ENCODE peak calls at places on chromosomes 6 and 20, in four cellular contexts. Z is SK-N-SH, H is GM12878, B is K562. I is an unnamed sample.

GRCh38 chr6:47360388-47360787 is 50.7 kb upstream of the TNFRSF21 start:
- DNase-seq in B (no peak), H (peak; percentile 4), Z (no peak), I (no peak)

GRCh38 chr20:2761885-2762284 is 38.5 kb downstream of the CPXM1 start:
- DNase-seq in H (no peak), Z (no peak), B (no peak), I (no peak)

GRCh38 chr6:109094351-109095035 is at the start of gene SESN1:
- DNase-seq in Z (peak; percentile 97), H (peak; percentile 43), B (peak; percentile 94), I (peak; percentile 76)

GRCh38 chr20:24993337-24994185 is 1.0 kb upstream of the APMAP start:
- DNase-seq in H (no peak), B (no peak), Z (no peak), I (peak; percentile 57)

GRCh38 chr6:30443657-30444450 is 45.5 kb upstream of the HLA-E start:
- DNase-seq in H (no peak), Z (no peak), B (no peak), I (no peak)

GRCh38 chr20:62719250-62719945 is 10.8 kb downstream of the NTSR1 start:
- DNase-seq in B (no peak), H (no peak), Z (no peak), I (no peak)

GRCh38 chr6:24306038-24306437 is 51.8 kb downstream of the DCDC2 start:
- DNase-seq in Z (no peak), B (no peak), H (no peak), I (no peak)

GRCh38 chr6:105596284-105596755 is 193.4 kb upstream of the PREP start:
- DNase-seq in B (no peak), H (no peak), Z (no peak), I (no peak)

GRCh38 chr6:50925548-50925947 is 106.9 kb downstream of the TFAP2B start:
- DNase-seq in Z (no peak), B (no peak), H (no peak), I (no peak)

GRCh38 chr20:37327748-37328147 is 18.2 kb upstream of the SRC start:
- DNase-seq in Z (no peak), B (no peak), H (no peak), I (no peak)

GRCh38 chr6:108795122-108795521 is 53.1 kb upstream of the ARMC2 start:
- DNase-seq in B (no peak), Z (no peak), H (no peak), I (peak; percentile 56)

GRCh38 chr6:169619650-169620049 is 82.2 kb downstream of the WDR27 start:
- DNase-seq in H (no peak), Z (no peak), B (no peak), I (no peak)

GRCh38 chr6:17972074-17972966 is 15.1 kb downstream of the KIF13A start:
- DNase-seq in Z (no peak), H (no peak), B (no peak), I (no peak)
- H3K4me1 ChIP-seq in Z (peaks cover 7% of the 10 kb centered on the region), H (no peaks in the 10 kb centered on the region), B (peaks cover 21% of the 10 kb centered on the region), I (peaks cover 11% of the 10 kb centered on the region)

GRCh38 chr6:158026054-158026900 is 44.6 kb downstream of the SYNJ2 start:
- DNase-seq in H (no peak), B (peak; percentile 84), Z (peak; percentile 79), I (peak; percentile 83)
- TF ChIP-seq NFIC in H (no peak), B (peak; percentile 72), Z (peak; percentile 98), I (no peak)

DNA sequence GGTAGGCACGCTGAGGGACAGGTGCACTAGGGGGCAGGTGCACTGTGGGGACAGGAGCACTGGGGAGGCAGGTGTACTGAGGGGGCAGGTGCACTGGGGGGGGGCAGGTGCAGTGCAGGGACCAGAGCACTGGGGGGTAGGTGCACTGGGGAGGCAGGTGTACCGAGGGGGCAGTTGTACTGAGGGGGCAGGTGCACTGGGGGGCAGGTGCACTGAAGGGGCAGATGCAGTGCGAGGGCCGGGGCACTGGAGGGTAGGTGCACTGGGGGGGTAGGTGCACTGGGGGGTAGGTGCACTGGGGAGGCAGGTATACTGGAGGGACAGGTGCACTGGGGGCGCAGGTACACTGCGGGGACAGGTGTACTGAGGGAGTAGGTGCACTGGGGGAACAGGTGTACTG is 39.5 kb downstream of the DAAM2 start:
- DNase-seq in B (no peak), Z (no peak), H (no peak), I (no peak)
- H3K4me1 ChIP-seq in B (no peaks in the 10 kb centered on the region), Z (peaks cover 6% of the 10 kb centered on the region), H (no peaks in the 10 kb centered on the region), I (no peaks in the 10 kb centered on the region)

DNA sequence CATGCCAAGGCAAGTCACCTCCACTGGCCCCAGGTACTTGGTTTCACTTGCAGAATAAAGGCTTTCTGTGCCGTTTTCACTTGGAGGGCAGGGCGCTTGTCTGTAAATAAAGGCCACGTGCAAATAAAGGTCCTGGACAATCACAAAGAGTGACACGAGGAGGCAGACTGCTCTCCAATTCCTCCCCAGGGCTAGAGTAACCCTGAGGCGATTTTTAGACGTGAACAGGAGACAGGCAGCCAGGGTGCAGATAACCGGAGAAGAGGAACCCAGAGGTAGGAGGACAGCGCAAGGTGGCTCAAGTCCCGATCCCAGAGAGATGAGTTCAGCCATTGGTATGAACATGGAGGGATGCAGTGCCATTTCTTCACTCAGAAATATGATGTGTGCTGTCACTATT is 327.4 kb downstream of the KIF16B start:
- DNase-seq in Z (no peak), H (no peak), B (no peak), I (peak; percentile 44)
- TF ChIP-seq NFIC in Z (no peak), H (no peak), B (no peak), I (no peak)

DNA sequence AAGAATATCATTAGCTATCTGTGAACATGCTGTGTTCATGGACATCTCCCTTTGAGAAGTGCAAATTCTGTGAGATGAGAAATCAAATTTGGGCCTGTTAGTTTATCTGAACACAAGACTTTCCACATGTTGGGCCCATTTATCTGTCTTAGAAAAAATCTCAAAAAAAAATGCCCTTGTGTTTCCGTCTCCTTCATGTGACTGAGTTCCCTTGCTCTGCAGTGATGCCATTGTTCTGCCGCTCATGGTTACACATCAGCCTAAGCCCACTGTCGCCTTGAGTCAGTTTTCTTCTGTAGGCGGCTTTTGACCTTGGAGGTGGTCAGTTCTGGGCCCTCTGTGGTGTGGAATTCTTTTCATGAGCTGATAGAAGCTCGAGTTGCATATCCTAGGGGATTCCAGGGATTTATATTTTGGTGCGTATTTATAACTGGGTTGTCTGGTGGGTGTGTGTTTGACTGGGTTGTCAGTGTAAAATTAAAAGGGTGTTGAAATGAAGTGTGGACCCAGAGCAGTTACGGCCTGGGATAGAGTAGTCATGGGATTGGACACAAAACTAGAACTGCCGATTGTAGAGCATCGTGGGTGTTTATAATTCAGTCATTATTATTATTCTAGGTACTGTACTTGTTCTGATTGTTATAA is 156.7 kb downstream of the JARID2 start:
- DNase-seq in H (no peak), B (no peak), Z (no peak), I (no peak)
- H3K4me1 ChIP-seq in H (peaks cover 22% of the 10 kb centered on the region), B (peaks cover 17% of the 10 kb centered on the region), Z (peaks cover 34% of the 10 kb centered on the region), I (peaks cover 31% of the 10 kb centered on the region)

DNA sequence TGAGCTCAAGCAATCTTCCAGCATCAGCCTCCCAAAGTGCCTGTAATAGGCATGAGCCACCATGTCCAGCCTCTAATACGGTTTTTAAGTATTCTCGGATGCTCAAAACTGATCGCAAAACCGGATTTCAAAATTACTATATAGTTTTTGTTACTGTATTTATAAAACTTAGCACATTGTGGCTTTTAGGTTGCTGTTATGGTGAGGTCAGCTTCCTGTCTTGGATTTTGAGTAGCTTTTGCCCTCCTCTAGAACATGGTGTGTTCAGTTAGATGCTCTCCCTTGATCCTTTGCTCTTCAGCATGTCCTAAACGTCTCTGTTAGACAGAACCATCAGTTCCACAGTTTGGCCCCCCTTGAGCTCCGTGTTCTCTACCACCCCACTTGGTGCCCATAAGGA is 96.2 kb downstream of the RPP40 start:
- DNase-seq in H (no peak), Z (no peak), B (no peak), I (no peak)
- TF ChIP-seq NFIC in H (peak; percentile 48), Z (no peak), B (no peak), I (no peak)

GRCh38 chr6:136492409-136492808 is 57.8 kb downstream of the MAP7 start:
- DNase-seq in Z (no peak), H (no peak), B (no peak), I (no peak)

GRCh38 chr6:136491674-136492235 is 58.5 kb downstream of the MAP7 start:
- DNase-seq in B (no peak), H (no peak), Z (peak; percentile 41), I (no peak)

GRCh38 chr6:136487746-136488145 is 62.5 kb downstream of the MAP7 start:
- DNase-seq in H (no peak), B (no peak), Z (no peak), I (no peak)

GRCh38 chr6:136494710-136495109 is 55.5 kb downstream of the MAP7 start:
- DNase-seq in Z (no peak), B (no peak), H (no peak), I (no peak)

DNA sequence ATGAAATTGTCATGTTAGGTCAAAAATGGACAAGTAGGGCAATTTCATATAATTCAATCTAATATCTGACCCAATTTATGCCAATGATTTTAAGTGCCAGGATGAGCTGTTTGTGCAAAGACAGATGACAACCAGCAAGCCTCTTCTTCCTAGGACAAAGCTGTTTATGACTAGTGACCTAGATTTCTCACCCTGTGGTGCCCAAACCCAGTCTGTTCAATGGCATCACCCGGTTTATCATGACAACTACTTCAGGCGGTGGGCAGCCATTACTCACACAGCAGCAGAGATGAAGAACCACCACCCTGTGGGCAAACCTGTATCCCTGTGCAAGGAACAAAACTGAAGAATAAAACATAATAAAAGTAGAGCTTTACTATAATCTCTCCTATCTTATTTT is 59.0 kb downstream of the MAP7 start:
- DNase-seq in B (no peak), H (no peak), Z (peak; percentile 31), I (no peak)
- H3K4me1 ChIP-seq in B (no peaks in the 10 kb centered on the region), H (no peaks in the 10 kb centered on the region), Z (peaks cover 27% of the 10 kb centered on the region), I (no peaks in the 10 kb centered on the region)

GRCh38 chr20:5887386-5887785 is 62.9 kb downstream of the TRMT6 start:
- DNase-seq in H (no peak), B (no peak), Z (no peak), I (no peak)
- TF ChIP-seq NFIC in H (no peak), B (no peak), Z (no peak), I (no peak)

GRCh38 chr6:15444081-15444731 is 198.3 kb downstream of the JARID2 start:
- DNase-seq in B (no peak), H (no peak), Z (peak; percentile 50), I (no peak)
- H3K4me1 ChIP-seq in B (no peaks in the 10 kb centered on the region), H (peaks cover 11% of the 10 kb centered on the region), Z (peaks cover 22% of the 10 kb centered on the region), I (peaks cover 15% of the 10 kb centered on the region)

I was measured in HepG2.